ENCODE peak calls at places on chromosomes 1 and 21, in nine cellular contexts. One of them, this sample, is unnamed.

GRCh38 chr1:38569932-38570356 is 289.6 kb downstream of the RRAGC start:
- DNase-seq in esophagus muscularis mucosa: no peak
- DNase-seq in stomach: no peak
- DNase-seq in H54: no peak
- DNase-seq in breast epithelium: no peak
- DNase-seq in body of pancreas: no peak
- DNase-seq in adrenal gland: no peak
- DNase-seq in NB4: no peak
- DNase-seq in right lobe of liver: no peak
- DNase-seq in this sample: no peak

GRCh38 chr21:27024971-27025370 is 58.1 kb upstream of the ADAMTS5 start:
- DNase-seq in esophagus muscularis mucosa: no peak
- DNase-seq in stomach: no peak
- DNase-seq in H54: no peak
- DNase-seq in breast epithelium: no peak
- DNase-seq in body of pancreas: no peak
- DNase-seq in adrenal gland: no peak
- DNase-seq in NB4: no peak
- DNase-seq in right lobe of liver: no peak
- DNase-seq in this sample: no peak

GRCh38 chr1:89697397-89697796 is 64.5 kb downstream of the LRRC8C start:
- DNase-seq in esophagus muscularis mucosa: no peak
- DNase-seq in stomach: no peak
- DNase-seq in H54: no peak
- DNase-seq in breast epithelium: no peak
- DNase-seq in body of pancreas: no peak
- DNase-seq in adrenal gland: no peak
- DNase-seq in NB4: no peak
- DNase-seq in right lobe of liver: no peak
- DNase-seq in this sample: no peak

GRCh38 chr1:86701731-86702130 is 2.6 kb upstream of the SH3GLB1 start:
- DNase-seq in esophagus muscularis mucosa: no peak
- DNase-seq in stomach: no peak
- DNase-seq in H54: no peak
- DNase-seq in breast epithelium: no peak
- DNase-seq in body of pancreas: no peak
- DNase-seq in adrenal gland: no peak
- DNase-seq in NB4: no peak
- DNase-seq in right lobe of liver: no peak
- DNase-seq in this sample: no peak

GRCh38 chr1:143619851-143620250 is 351.9 kb downstream of the FAM72C start:
- DNase-seq in esophagus muscularis mucosa: no peak
- DNase-seq in stomach: no peak
- DNase-seq in H54: no peak
- DNase-seq in breast epithelium: no peak
- DNase-seq in body of pancreas: no peak
- DNase-seq in adrenal gland: no peak
- DNase-seq in NB4: no peak
- DNase-seq in right lobe of liver: no peak
- DNase-seq in this sample: no peak

GRCh38 chr1:51518033-51518729 is 885 bp downstream of the EPS15 start:
- DNase-seq in esophagus muscularis mucosa: no peak
- DNase-seq in stomach: peak; percentile 49
- DNase-seq in H54: peak; percentile 47
- DNase-seq in breast epithelium: peak; percentile 30
- DNase-seq in body of pancreas: peak; percentile 22
- DNase-seq in adrenal gland: peak; percentile 68
- DNase-seq in NB4: peak; percentile 63
- DNase-seq in right lobe of liver: peak; percentile 61
- DNase-seq in this sample: no peak

GRCh38 chr1:206555473-206555935 is 48.2 kb downstream of the RASSF5 start:
- DNase-seq in esophagus muscularis mucosa: no peak
- DNase-seq in stomach: no peak
- DNase-seq in H54: no peak
- DNase-seq in breast epithelium: peak; percentile 56
- DNase-seq in body of pancreas: no peak
- DNase-seq in adrenal gland: peak; percentile 82
- DNase-seq in NB4: no peak
- DNase-seq in right lobe of liver: peak; percentile 79
- DNase-seq in this sample: no peak

GRCh38 chr1:35726814-35727433 is 8.2 kb upstream of the C1orf216 start:
- DNase-seq in esophagus muscularis mucosa: no peak
- DNase-seq in stomach: peak; percentile 49
- DNase-seq in H54: no peak
- DNase-seq in breast epithelium: no peak
- DNase-seq in body of pancreas: peak; percentile 60
- DNase-seq in adrenal gland: peak; percentile 78
- DNase-seq in NB4: peak; percentile 68
- DNase-seq in right lobe of liver: peak; percentile 30
- DNase-seq in this sample: no peak

GRCh38 chr1:78840447-78841251 is 165.9 kb downstream of the ADGRL4 start:
- DNase-seq in esophagus muscularis mucosa: no peak
- DNase-seq in stomach: no peak
- DNase-seq in H54: no peak
- DNase-seq in breast epithelium: no peak
- DNase-seq in body of pancreas: no peak
- DNase-seq in adrenal gland: no peak
- DNase-seq in NB4: no peak
- DNase-seq in right lobe of liver: no peak
- DNase-seq in this sample: no peak

GRCh38 chr1:201945863-201946223 is 505 bp downstream of the LMOD1 start:
- DNase-seq in esophagus muscularis mucosa: no peak
- DNase-seq in stomach: no peak
- DNase-seq in H54: no peak
- DNase-seq in breast epithelium: no peak
- DNase-seq in body of pancreas: no peak
- DNase-seq in adrenal gland: no peak
- DNase-seq in NB4: no peak
- DNase-seq in right lobe of liver: no peak
- DNase-seq in this sample: no peak

GRCh38 chr21:39082656-39083376 is 100.4 kb downstream of the PSMG1 start:
- DNase-seq in esophagus muscularis mucosa: no peak
- DNase-seq in stomach: peak; percentile 60
- DNase-seq in H54: no peak
- DNase-seq in breast epithelium: peak; percentile 64
- DNase-seq in body of pancreas: peak; percentile 53
- DNase-seq in adrenal gland: no peak
- DNase-seq in NB4: no peak
- DNase-seq in right lobe of liver: no peak
- DNase-seq in this sample: no peak

GRCh38 chr1:157961805-157962762 is 31.4 kb upstream of the KIRREL1 start:
- DNase-seq in esophagus muscularis mucosa: no peak
- DNase-seq in stomach: no peak
- DNase-seq in H54: peak; percentile 54
- DNase-seq in breast epithelium: no peak
- DNase-seq in body of pancreas: no peak
- DNase-seq in adrenal gland: peak; percentile 58
- DNase-seq in NB4: no peak
- DNase-seq in right lobe of liver: no peak
- DNase-seq in this sample: no peak

GRCh38 chr1:12636098-12636950 is 7.6 kb upstream of the AADACL4 start:
- DNase-seq in esophagus muscularis mucosa: no peak
- DNase-seq in stomach: no peak
- DNase-seq in H54: no peak
- DNase-seq in breast epithelium: no peak
- DNase-seq in body of pancreas: peak; percentile 36
- DNase-seq in adrenal gland: peak; percentile 55
- DNase-seq in NB4: no peak
- DNase-seq in right lobe of liver: no peak
- DNase-seq in this sample: no peak

GRCh38 chr1:72397786-72398185 is 115.4 kb upstream of the NEGR1 start:
- DNase-seq in esophagus muscularis mucosa: no peak
- DNase-seq in stomach: no peak
- DNase-seq in H54: no peak
- DNase-seq in breast epithelium: no peak
- DNase-seq in body of pancreas: no peak
- DNase-seq in adrenal gland: no peak
- DNase-seq in NB4: peak; percentile 2
- DNase-seq in right lobe of liver: no peak
- DNase-seq in this sample: no peak

GRCh38 chr1:180310095-180310494 is 80.0 kb downstream of the LHX4 start:
- DNase-seq in esophagus muscularis mucosa: no peak
- DNase-seq in stomach: no peak
- DNase-seq in H54: no peak
- DNase-seq in breast epithelium: no peak
- DNase-seq in body of pancreas: no peak
- DNase-seq in adrenal gland: peak; percentile 60
- DNase-seq in NB4: peak; percentile 46
- DNase-seq in right lobe of liver: peak; percentile 27
- DNase-seq in this sample: no peak

GRCh38 chr1:41609166-41609883 is 124.8 kb upstream of the EDN2 start:
- DNase-seq in esophagus muscularis mucosa: no peak
- DNase-seq in stomach: no peak
- DNase-seq in H54: no peak
- DNase-seq in breast epithelium: peak; percentile 8
- DNase-seq in body of pancreas: no peak
- DNase-seq in adrenal gland: no peak
- DNase-seq in NB4: no peak
- DNase-seq in right lobe of liver: no peak
- DNase-seq in this sample: no peak

GRCh38 chr21:44872568-44873355 is 728 bp downstream of the PTTG1IP start:
- DNase-seq in esophagus muscularis mucosa: no peak
- DNase-seq in stomach: peak; percentile 38
- DNase-seq in H54: no peak
- DNase-seq in breast epithelium: peak; percentile 45
- DNase-seq in body of pancreas: peak; percentile 47
- DNase-seq in adrenal gland: peak; percentile 79
- DNase-seq in NB4: peak; percentile 60
- DNase-seq in right lobe of liver: peak; percentile 55
- DNase-seq in this sample: no peak
- TF ChIP-seq POLR2A in esophagus muscularis mucosa: no peak
- TF ChIP-seq POLR2A in stomach: no peak
- TF ChIP-seq POLR2A in H54: no peak
- TF ChIP-seq POLR2A in breast epithelium: no peak
- TF ChIP-seq POLR2A in body of pancreas: peak; percentile 31
- TF ChIP-seq POLR2A in adrenal gland: peak; percentile 32
- TF ChIP-seq POLR2A in NB4: no peak
- TF ChIP-seq POLR2A in right lobe of liver: no peak
- TF ChIP-seq POLR2A in this sample: no peak

GRCh38 chr1:229556551-229556950 is 2.0 kb downstream of the ABCB10 start:
- DNase-seq in esophagus muscularis mucosa: no peak
- DNase-seq in stomach: no peak
- DNase-seq in H54: no peak
- DNase-seq in breast epithelium: no peak
- DNase-seq in body of pancreas: no peak
- DNase-seq in adrenal gland: peak; percentile 43
- DNase-seq in NB4: peak; percentile 72
- DNase-seq in right lobe of liver: no peak
- DNase-seq in this sample: no peak
- TF ChIP-seq POLR2A in esophagus muscularis mucosa: no peak
- TF ChIP-seq POLR2A in stomach: no peak
- TF ChIP-seq POLR2A in H54: no peak
- TF ChIP-seq POLR2A in breast epithelium: no peak
- TF ChIP-seq POLR2A in body of pancreas: no peak
- TF ChIP-seq POLR2A in adrenal gland: no peak
- TF ChIP-seq POLR2A in NB4: no peak
- TF ChIP-seq POLR2A in right lobe of liver: no peak
- TF ChIP-seq POLR2A in this sample: no peak

GRCh38 chr1:36831171-36831810 is 203.0 kb downstream of the GRIK3 start:
- DNase-seq in esophagus muscularis mucosa: no peak
- DNase-seq in stomach: no peak
- DNase-seq in H54: no peak
- DNase-seq in breast epithelium: no peak
- DNase-seq in body of pancreas: no peak
- DNase-seq in adrenal gland: no peak
- DNase-seq in NB4: peak; percentile 23
- DNase-seq in right lobe of liver: no peak
- DNase-seq in this sample: no peak
- TF ChIP-seq POLR2A in esophagus muscularis mucosa: no peak
- TF ChIP-seq POLR2A in stomach: no peak
- TF ChIP-seq POLR2A in H54: no peak
- TF ChIP-seq POLR2A in breast epithelium: no peak
- TF ChIP-seq POLR2A in body of pancreas: no peak
- TF ChIP-seq POLR2A in adrenal gland: no peak
- TF ChIP-seq POLR2A in NB4: no peak
- TF ChIP-seq POLR2A in right lobe of liver: no peak
- TF ChIP-seq POLR2A in this sample: no peak

GRCh38 chr1:211259596-211260126 is 495 bp downstream of the RCOR3 start:
- DNase-seq in esophagus muscularis mucosa: no peak
- DNase-seq in stomach: no peak
- DNase-seq in H54: peak; percentile 35
- DNase-seq in breast epithelium: peak; percentile 38
- DNase-seq in body of pancreas: peak; percentile 55
- DNase-seq in adrenal gland: peak; percentile 74
- DNase-seq in NB4: peak; percentile 82
- DNase-seq in right lobe of liver: peak; percentile 63
- DNase-seq in this sample: peak; percentile 42

GRCh38 chr1:211261229-211261628 is 2.1 kb downstream of the RCOR3 start:
- DNase-seq in esophagus muscularis mucosa: no peak
- DNase-seq in stomach: no peak
- DNase-seq in H54: no peak
- DNase-seq in breast epithelium: no peak
- DNase-seq in body of pancreas: no peak
- DNase-seq in adrenal gland: no peak
- DNase-seq in NB4: peak; percentile 9
- DNase-seq in right lobe of liver: no peak
- DNase-seq in this sample: no peak

GRCh38 chr1:211258756-211259595 is at the start of gene RCOR3:
- DNase-seq in esophagus muscularis mucosa: peak; percentile 98
- DNase-seq in stomach: peak; percentile 96
- DNase-seq in H54: peak; percentile 63
- DNase-seq in breast epithelium: peak; percentile 92
- DNase-seq in body of pancreas: peak; percentile 94
- DNase-seq in adrenal gland: peak; percentile 95
- DNase-seq in NB4: peak; percentile 93
- DNase-seq in right lobe of liver: peak; percentile 97
- DNase-seq in this sample: peak; percentile 72

GRCh38 chr1:211258310-211258755 is 833 bp upstream of the RCOR3 start:
- DNase-seq in esophagus muscularis mucosa: peak; percentile 94
- DNase-seq in stomach: peak; percentile 84
- DNase-seq in H54: peak; percentile 68
- DNase-seq in breast epithelium: peak; percentile 78
- DNase-seq in body of pancreas: peak; percentile 84
- DNase-seq in adrenal gland: peak; percentile 92
- DNase-seq in NB4: peak; percentile 87
- DNase-seq in right lobe of liver: peak; percentile 79
- DNase-seq in this sample: peak; percentile 43

DNA sequence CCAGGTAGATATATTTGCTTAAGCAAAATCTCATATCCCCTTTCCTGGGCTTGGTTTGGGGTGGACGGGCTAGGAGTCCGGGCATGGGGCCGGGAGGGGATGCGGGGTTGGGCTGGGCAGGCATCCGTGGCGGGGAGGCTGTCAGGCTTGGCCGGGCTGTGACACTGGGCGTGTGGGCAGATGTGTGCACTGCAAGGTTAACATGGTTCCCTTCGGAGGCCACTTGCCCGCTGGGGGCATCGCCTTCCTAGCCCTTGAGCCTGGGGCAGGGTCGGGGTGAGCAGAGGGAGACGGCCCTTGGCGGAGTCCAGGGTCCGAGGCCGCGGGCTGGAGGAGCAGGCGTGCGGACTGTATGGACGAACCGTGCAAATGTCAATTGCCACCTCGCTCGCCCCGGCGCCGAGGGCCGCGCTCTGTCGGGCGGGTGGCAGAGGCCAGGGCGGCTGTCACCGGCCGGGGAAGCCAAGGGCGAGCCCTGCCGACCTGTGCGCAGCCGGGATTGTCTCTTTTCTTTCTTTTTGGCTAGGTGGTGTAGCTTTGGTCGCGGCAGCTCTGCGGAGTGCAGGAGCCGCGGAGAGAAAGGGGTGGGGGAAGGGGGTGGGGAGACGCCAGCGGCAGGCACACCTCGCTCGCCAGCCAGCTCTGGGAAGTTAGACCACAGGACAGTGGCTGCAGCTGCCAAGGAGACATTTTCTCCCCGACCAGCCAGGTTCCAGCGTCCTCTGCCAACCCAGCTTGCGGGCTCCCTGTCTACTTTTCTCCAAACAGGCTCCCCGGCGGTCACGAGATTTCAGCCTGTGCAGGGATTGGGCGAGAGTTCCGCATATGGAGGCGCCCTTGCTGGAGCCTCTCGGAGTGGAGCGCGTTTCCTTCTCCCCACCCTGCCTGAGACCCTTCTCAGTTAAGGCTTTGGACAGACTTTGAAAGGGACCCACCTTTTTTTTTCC is 1.3 kb downstream of the RCOR3 start:
- DNase-seq in esophagus muscularis mucosa: peak; percentile 96
- DNase-seq in stomach: peak; percentile 89
- DNase-seq in H54: peak; percentile 52
- DNase-seq in breast epithelium: peak; percentile 85
- DNase-seq in body of pancreas: peak; percentile 87
- DNase-seq in adrenal gland: peak; percentile 92
- DNase-seq in NB4: peak; percentile 87
- DNase-seq in right lobe of liver: peak; percentile 86
- DNase-seq in this sample: peak; percentile 45
- TF ChIP-seq POLR2A in esophagus muscularis mucosa: no peak
- TF ChIP-seq POLR2A in stomach: no peak
- TF ChIP-seq POLR2A in H54: peak; percentile 64
- TF ChIP-seq POLR2A in breast epithelium: no peak
- TF ChIP-seq POLR2A in body of pancreas: peak; percentile 79
- TF ChIP-seq POLR2A in adrenal gland: peak; percentile 79
- TF ChIP-seq POLR2A in NB4: peak; percentile 49
- TF ChIP-seq POLR2A in right lobe of liver: peak; percentile 64
- TF ChIP-seq POLR2A in this sample: no peak

This sample was measured in GM12891.